ENCODE peak calls at places on chromosomes 13 and 19, in ten cellular contexts. G is foreskin fibroblast; M is mesenchymal stem cell; S is CD4-positive, alpha-beta T cell; Q is Caco-2; E is pancreas; R is naive thymus-derived CD4-positive, alpha-beta T cell; N is fibroblast of lung; U is HFFc6; V is GM03348. D is an unnamed sample.
A peak's percentile ranks its signal among the peaks of the same experiment; 100 is the strongest.

GRCh38 chr13:44768775-44769578 is 192.8 kb upstream of the TSC22D1 start:
- DNase-seq in E (no peak), R (no peak), G (no peak), U (no peak), S (no peak), N (peak; percentile 60), M (no peak), V (peak; percentile 67), Q (peak; percentile 11), D (no peak)

GRCh38 chr19:33703821-33704220 is 82.1 kb downstream of the CHST8 start:
- DNase-seq in S (no peak), G (no peak), U (no peak), V (no peak), N (no peak), M (no peak), R (no peak), Q (no peak), E (no peak), D (no peak)

GRCh38 chr19:18287836-18288772 is 6.7 kb upstream of the JUND start:
- DNase-seq in Q (no peak), E (no peak), M (no peak), U (no peak), V (no peak), G (no peak), S (no peak), R (no peak), N (peak; percentile 59), D (no peak)

GRCh38 chr13:21066946-21067345 is 5.6 kb upstream of the LATS2 start:
- DNase-seq in G (no peak), S (no peak), U (no peak), V (no peak), Q (no peak), E (no peak), N (no peak), R (no peak), M (no peak), D (no peak)

GRCh38 chr13:44668707-44669106 is 92.6 kb upstream of the TSC22D1 start:
- DNase-seq in E (no peak), R (no peak), Q (no peak), M (peak; percentile 50), V (no peak), N (peak; percentile 63), S (no peak), U (peak; percentile 43), G (no peak), D (no peak)

GRCh38 chr19:29812080-29812880 is 489 bp downstream of the CCNE1 start:
- DNase-seq in Q (peak; percentile 43), M (no peak), R (peak; percentile 21), G (peak; percentile 7), E (peak; percentile 35), V (peak; percentile 51), U (no peak), S (peak; percentile 7), N (no peak), D (peak; percentile 34)

GRCh38 chr13:32278456-32278855 is 36.7 kb downstream of the ZAR1L start:
- DNase-seq in M (peak; percentile 52), U (peak; percentile 51), N (peak; percentile 87), V (peak; percentile 33), E (no peak), G (peak; percentile 56), S (no peak), Q (no peak), R (no peak), D (peak; percentile 39)

GRCh38 chr13:77375554-77375953 is 48.7 kb upstream of the MYCBP2 start:
- DNase-seq in N (peak; percentile 41), G (no peak), U (no peak), R (no peak), V (no peak), Q (no peak), M (no peak), E (no peak), S (no peak), D (no peak)